ENCODE peak calls at places on chromosome 19, in nine cellular contexts. X is HTR-8/SVneo; R is neuronal stem cell; H is GM12892; W is central memory CD4-positive, alpha-beta T cell; Y is NCI-H446; C is H1; N is activated CD4-positive, alpha-beta T cell treated with anti-CD3 and anti-CD28 coated beads for 4 hours; F is H54. Z is an unnamed sample.
A peak's percentile ranks its signal among the peaks of the same experiment; 100 is the strongest.

GRCh38 chr19:861756-862528 is 2.5 kb downstream of the CFD start:
- DNase-seq in X (no peak), R (peak; percentile 43), H (peak; percentile 82), W (peak; percentile 37), Y (no peak), C (peak; percentile 91), N (peak; percentile 60), F (no peak), Z (peak; percentile 78)

GRCh38 chr19:54806516-54806838 is 3.1 kb downstream of the KIR2DL4 start:
- DNase-seq in X (no peak), R (no peak), H (no peak), W (no peak), Y (no peak), C (no peak), N (no peak), F (no peak), Z (no peak)

GRCh38 chr19:17757125-17757524 is 5.8 kb downstream of the FCHO1 start:
- DNase-seq in X (peak; percentile 62), R (no peak), H (no peak), W (no peak), Y (peak; percentile 95), C (no peak), N (no peak), F (peak; percentile 64), Z (peak; percentile 58)

GRCh38 chr19:14767466-14767971 is 10.8 kb downstream of the ADGRE2 start:
- DNase-seq in X (no peak), R (no peak), H (no peak), W (no peak), Y (no peak), C (no peak), N (no peak), F (no peak), Z (no peak)

GRCh38 chr19:15779756-15780476 is 7.5 kb upstream of the OR10H5 start:
- DNase-seq in X (no peak), R (no peak), H (no peak), W (no peak), Y (peak; percentile 43), C (no peak), N (no peak), F (peak; percentile 40), Z (no peak)

GRCh38 chr19:58153386-58153785 is 2.8 kb upstream of the ZNF329 start:
- DNase-seq in X (no peak), R (no peak), H (no peak), W (no peak), Y (no peak), C (no peak), N (no peak), F (no peak), Z (no peak)

GRCh38 chr19:7294571-7295212 is 478 bp upstream of the INSR start:
- DNase-seq in X (peak; percentile 59), R (peak; percentile 30), H (peak; percentile 46), W (no peak), Y (no peak), C (no peak), N (no peak), F (peak; percentile 41), Z (peak; percentile 76)

GRCh38 chr19:58498316-58499020 is 13.3 kb downstream of the SLC27A5 start:
- DNase-seq in X (no peak), R (no peak), H (no peak), W (no peak), Y (no peak), C (no peak), N (no peak), F (no peak), Z (no peak)

GRCh38 chr19:3785464-3785937 is 680 bp downstream of the MATK start:
- DNase-seq in X (no peak), R (no peak), H (no peak), W (no peak), Y (no peak), C (no peak), N (peak; percentile 55), F (no peak), Z (no peak)

GRCh38 chr19:3381701-3382372 is 15.5 kb downstream of the NFIC start:
- DNase-seq in X (no peak), R (no peak), H (no peak), W (no peak), Y (no peak), C (no peak), N (no peak), F (no peak), Z (no peak)